ENCODE peak calls at places on chromosome 5, in nine cellular contexts. A is cardiac muscle cell; O is IMR-90; N is A549; R is right atrium auricular region; M is upper lobe of right lung; K is heart right ventricle; S is kidney; Z is CD8-positive, alpha-beta T cell. Y is an unnamed sample. For H3K4me1, the result is how much of the 10 kb centered on the place peaks cover.

GRCh38 chr5:98527846-98528245 is 245.6 kb upstream of the RGMB start:
- DNase-seq in K (no peak), S (no peak), M (no peak), N (no peak), O (no peak), Z (no peak), R (no peak), A (no peak), Y (no peak)

GRCh38 chr5:84384604-84385575 is at the start of gene EDIL3:
- DNase-seq in Z (no peak), A (peak), M (no peak), R (no peak), K (peak), S (peak), O (peak), N (no peak), Y (peak)

GRCh38 chr5:76682395-76682794 is 33.5 kb upstream of the F2R start:
- DNase-seq in Z (no peak), M (no peak), S (no peak), O (peak), N (no peak), A (no peak), R (no peak), K (no peak), Y (no peak)

GRCh38 chr5:181044662-181045305 is 4.7 kb downstream of the BTNL9 start:
- DNase-seq in K (peak), N (no peak), M (no peak), R (peak), O (no peak), S (no peak), A (no peak), Z (no peak), Y (no peak)

GRCh38 chr5:37709020-37709419 is 130.8 kb downstream of the GDNF start:
- DNase-seq in A (no peak), Z (no peak), K (no peak), O (no peak), M (no peak), N (no peak), S (no peak), R (no peak), Y (no peak)

GRCh38 chr5:137606401-137606800 is 107.3 kb upstream of the SPOCK1 start:
- DNase-seq in S (no peak), A (no peak), O (no peak), N (no peak), Z (no peak), M (no peak), K (no peak), R (no peak), Y (no peak)

GRCh38 chr5:71887680-71888079 is 168.6 kb downstream of the CARTPT start:
- DNase-seq in A (peak), M (no peak), Z (no peak), O (peak), N (peak), S (no peak), K (no peak), R (no peak), Y (no peak)

GRCh38 chr5:6601271-6601670 is 31.6 kb downstream of the NSUN2 start:
- DNase-seq in M (no peak), A (no peak), R (no peak), K (no peak), N (no peak), S (no peak), O (no peak), Z (no peak), Y (no peak)

GRCh38 chr5:4216142-4216541 is 620.5 kb downstream of the IRX1 start:
- DNase-seq in Z (no peak), O (no peak), M (no peak), N (no peak), A (no peak), K (no peak), R (no peak), S (no peak), Y (no peak)

DNA sequence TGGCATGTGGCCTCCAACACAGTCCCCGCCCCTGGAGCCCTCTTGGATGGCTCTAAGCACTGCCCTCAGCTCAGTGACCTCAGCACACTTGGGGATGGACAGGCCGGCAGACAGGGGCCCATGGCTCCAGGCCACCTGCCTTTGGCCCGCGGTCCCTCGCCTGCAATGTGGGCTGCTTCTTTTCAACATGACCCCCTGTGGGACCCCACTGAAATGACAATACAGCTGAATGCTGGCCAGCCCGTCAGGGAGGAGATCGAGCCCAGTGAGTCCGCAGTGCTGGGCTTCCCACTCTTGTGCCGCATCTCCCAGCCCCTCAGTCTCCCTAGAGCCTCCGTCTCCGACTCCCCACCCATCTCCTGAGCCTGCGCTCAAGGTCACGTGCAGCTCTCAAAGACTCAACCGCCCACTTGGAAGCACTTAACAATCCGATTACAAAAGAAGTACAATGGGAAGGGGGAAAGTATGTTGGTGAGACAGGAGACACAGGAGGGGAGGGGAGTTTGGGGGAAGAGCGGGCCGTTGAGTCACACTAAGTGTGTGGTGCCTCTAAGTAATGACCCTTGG is 238.9 kb downstream of the HSPA4 start:
- DNase-seq in Z (no peak), O (no peak), A (peak), S (no peak), M (no peak), K (no peak), N (no peak), R (no peak), Y (no peak)
- H3K4me1 ChIP-seq in Z (under half), O (under half), A (under half), S (under half), M (under half), K (under half), N (under half), R (under half), Y (under half)

GRCh38 chr5:124461110-124461509 is 285.3 kb downstream of the ZNF608 start:
- DNase-seq in A (no peak), N (no peak), M (no peak), K (no peak), S (no peak), Z (no peak), O (no peak), R (no peak), Y (no peak)

GRCh38 chr5:124460666-124461065 is 285.8 kb downstream of the ZNF608 start:
- DNase-seq in A (no peak), O (no peak), N (no peak), M (no peak), S (no peak), K (no peak), Z (no peak), R (no peak), Y (no peak)

GRCh38 chr5:124463840-124464239 is 282.6 kb downstream of the ZNF608 start:
- DNase-seq in R (no peak), O (no peak), M (no peak), K (no peak), S (no peak), A (no peak), N (no peak), Z (no peak), Y (no peak)

GRCh38 chr5:124460000-124460399 is 286.4 kb downstream of the ZNF608 start:
- DNase-seq in Z (no peak), R (no peak), A (no peak), N (no peak), M (no peak), K (no peak), S (no peak), O (no peak), Y (no peak)

GRCh38 chr5:124461857-124462423 is 284.5 kb downstream of the ZNF608 start:
- DNase-seq in M (no peak), Z (no peak), K (no peak), A (no peak), N (no peak), S (no peak), R (no peak), O (no peak), Y (no peak)
- H3K4me1 ChIP-seq in M (under half), Z (under half), K (under half), A (under half), N (under half), S (under half), R (under half), O (under half), Y (under half)

DNA sequence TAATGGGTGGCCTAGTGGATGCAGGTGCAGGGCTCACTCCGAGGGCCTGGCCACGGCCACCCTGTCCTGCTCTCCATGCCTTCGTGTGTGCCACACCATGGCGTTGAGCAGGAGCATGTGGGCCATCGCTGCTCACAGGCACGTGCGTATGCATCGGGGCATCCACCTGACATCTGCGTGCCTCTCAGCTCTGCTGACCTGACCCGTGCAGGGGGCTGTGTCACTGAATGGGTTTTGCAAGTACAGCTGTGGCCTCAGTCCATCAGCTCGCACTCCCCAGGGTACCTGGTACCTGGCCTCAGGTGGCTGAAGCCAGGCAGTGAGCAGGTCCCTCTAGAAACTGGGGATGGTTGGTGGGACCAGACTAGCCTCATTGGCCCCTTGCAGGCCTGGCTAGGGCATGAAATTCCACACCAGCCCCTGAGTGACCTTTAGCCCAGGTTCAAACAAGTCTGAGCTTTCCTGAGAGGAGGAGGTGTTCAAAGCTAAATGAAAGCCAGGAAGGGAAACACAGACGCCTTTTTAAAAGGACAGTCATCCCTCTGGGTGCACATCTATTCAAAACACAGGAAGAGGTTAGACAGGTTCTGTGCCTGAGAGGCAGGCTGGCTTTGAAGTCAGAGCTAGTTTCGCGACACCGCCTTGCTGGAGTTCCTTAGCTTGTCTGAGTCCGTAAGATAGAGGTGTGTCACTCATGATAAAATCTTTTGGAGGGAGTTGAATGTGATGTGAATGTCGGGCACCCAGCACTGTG is 74.0 kb downstream of the MACROH2A1 start:
- DNase-seq in K (no peak), Z (peak), N (no peak), R (no peak), S (no peak), O (no peak), A (no peak), M (no peak), Y (no peak)
- H3K4me1 ChIP-seq in K (under half), Z (under half), N (under half), R (under half), S (under half), O (under half), A (under half), M (under half), Y (under half)

DNA sequence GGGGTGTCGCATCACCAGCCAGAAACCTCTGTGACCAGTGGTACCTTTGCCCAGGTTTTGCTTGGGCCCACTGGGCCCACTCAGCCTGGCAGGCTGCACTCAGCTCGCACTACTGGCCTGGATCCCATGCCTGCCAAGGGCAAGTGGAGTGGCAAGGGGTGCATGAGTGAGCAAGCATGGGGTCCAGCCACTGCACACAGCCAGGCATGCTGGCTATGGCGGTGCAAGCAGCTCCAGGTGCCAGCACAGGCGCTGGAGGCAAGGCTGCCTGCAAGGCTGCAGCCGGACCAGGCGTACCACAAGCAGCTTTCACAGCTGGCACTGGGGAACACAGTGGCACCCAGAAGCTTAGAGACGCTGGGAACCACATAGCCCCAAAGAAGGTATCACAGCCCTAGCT is 80.1 kb downstream of the NLN start:
- DNase-seq in A (no peak), M (no peak), O (no peak), S (no peak), N (no peak), Z (no peak), R (no peak), K (no peak), Y (no peak)
- H3K4me1 ChIP-seq in A (under half), M (under half), O (under half), S (under half), N (under half), Z (under half), R (under half), K (under half), Y (under half)

DNA sequence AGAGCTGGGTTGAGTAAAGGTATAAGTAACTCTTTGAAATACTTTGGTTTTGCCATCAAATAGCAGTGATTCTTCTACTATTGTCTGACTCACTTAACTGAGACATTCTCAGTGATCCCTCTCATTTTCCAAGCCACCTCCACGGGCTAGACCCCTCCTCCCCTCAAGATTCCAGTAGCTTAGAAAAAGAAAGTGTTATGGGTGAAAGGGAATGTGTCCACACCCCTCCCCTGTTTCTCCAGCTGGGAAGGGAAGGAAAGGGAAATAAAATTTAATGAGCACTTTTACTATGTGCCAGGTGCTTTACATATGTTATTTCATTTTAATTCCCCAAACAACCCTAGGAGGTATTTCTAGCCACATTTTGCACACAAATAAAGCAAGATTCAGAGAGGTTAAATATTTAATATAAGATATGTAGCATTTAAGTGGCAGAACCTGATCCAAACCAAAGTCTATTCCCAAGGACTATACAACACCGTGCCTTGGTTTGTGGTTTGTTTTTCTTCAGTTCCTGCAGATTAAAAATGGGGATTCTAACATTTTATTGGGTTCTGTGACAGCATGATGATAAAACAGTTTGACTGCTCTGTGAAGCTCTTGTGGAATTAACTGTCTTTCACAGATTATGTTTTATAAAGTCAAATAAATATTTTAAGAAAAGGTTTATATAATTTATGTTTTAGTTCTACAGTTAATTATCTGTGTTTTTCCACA is 135.9 kb downstream of the ZSWIM6 start:
- DNase-seq in N (no peak), A (no peak), K (no peak), R (no peak), S (no peak), O (peak), M (no peak), Z (no peak), Y (peak)
- H3K4me1 ChIP-seq in N (half or more), A (under half), K (under half), R (under half), S (under half), O (under half), M (under half), Z (under half), Y (under half)

GRCh38 chr5:177431317-177432142 is 5.1 kb downstream of the GRK6 start:
- DNase-seq in A (no peak), K (peak), R (no peak), M (peak), S (peak), Z (peak), N (no peak), O (no peak), Y (no peak)
- H3K4me1 ChIP-seq in A (under half), K (under half), R (under half), M (under half), S (under half), Z (half or more), N (under half), O (under half), Y (under half)

GRCh38 chr5:133250527-133250926 is 198.7 kb downstream of the HSPA4 start:
- DNase-seq in A (no peak), Z (no peak), K (no peak), M (no peak), N (no peak), O (no peak), S (no peak), R (no peak), Y (no peak)

GRCh38 chr5:133247881-133248642 is 196.2 kb downstream of the HSPA4 start:
- DNase-seq in M (no peak), O (peak), K (no peak), Z (no peak), A (peak), N (peak), R (no peak), S (no peak), Y (no peak)

GRCh38 chr5:133247145-133247709 is 195.4 kb downstream of the HSPA4 start:
- DNase-seq in Z (no peak), O (no peak), N (no peak), R (no peak), M (no peak), S (no peak), K (no peak), A (no peak), Y (no peak)

GRCh38 chr5:133251296-133252132 is 199.7 kb downstream of the HSPA4 start:
- DNase-seq in R (no peak), O (no peak), M (no peak), K (no peak), N (no peak), Z (no peak), S (no peak), A (no peak), Y (no peak)

GRCh38 chr5:133249593-133249992 is 197.8 kb downstream of the HSPA4 start:
- DNase-seq in Z (no peak), N (no peak), R (no peak), S (no peak), O (no peak), M (no peak), A (no peak), K (no peak), Y (no peak)
- H3K4me1 ChIP-seq in Z (under half), N (half or more), R (under half), S (under half), O (under half), M (under half), A (under half), K (under half), Y (under half)

GRCh38 chr5:179730356-179730755 is 2.3 kb upstream of the MAML1 start:
- DNase-seq in A (no peak), M (no peak), R (no peak), O (no peak), S (no peak), K (no peak), Z (no peak), N (no peak), Y (no peak)

GRCh38 chr5:179731791-179732411 is 721 bp upstream of the MAML1 start:
- DNase-seq in A (no peak), R (peak), K (peak), S (peak), O (peak), N (no peak), Z (no peak), M (peak), Y (peak)

GRCh38 chr5:179730852-179731251 is 1.8 kb upstream of the MAML1 start:
- DNase-seq in K (no peak), M (no peak), N (no peak), S (no peak), Z (no peak), R (no peak), A (no peak), O (no peak), Y (no peak)

GRCh38 chr5:179729303-179729702 is 3.3 kb upstream of the MAML1 start:
- DNase-seq in Z (no peak), K (no peak), A (no peak), S (no peak), M (no peak), N (no peak), O (no peak), R (no peak), Y (no peak)

DNA sequence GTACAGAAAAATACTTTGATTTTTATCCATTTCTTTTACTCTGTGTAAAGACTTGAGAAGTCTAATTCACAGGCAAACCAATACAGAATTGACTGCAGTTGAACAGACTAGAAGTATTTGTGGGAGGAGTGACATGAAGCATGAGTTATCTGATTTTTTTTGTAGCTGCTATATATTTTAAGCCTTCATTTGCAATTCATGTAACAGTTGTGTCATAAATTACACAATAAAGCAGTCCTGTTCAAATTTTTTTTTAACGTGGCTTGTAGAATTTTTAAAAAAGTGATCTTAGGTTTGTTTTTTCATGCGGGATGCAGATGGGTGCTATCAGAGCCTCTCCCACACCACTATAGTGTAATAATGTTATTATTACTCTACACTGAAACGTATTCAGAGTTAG is 2.9 kb upstream of the MAML1 start:
- DNase-seq in K (no peak), N (no peak), M (no peak), S (no peak), R (no peak), Z (no peak), A (no peak), O (no peak), Y (no peak)
- H3K4me1 ChIP-seq in K (under half), N (under half), M (under half), S (under half), R (under half), Z (under half), A (under half), O (under half), Y (under half)

GRCh38 chr5:90097082-90097477 is 312.5 kb downstream of the CETN3 start:
- DNase-seq in K (no peak), O (no peak), R (no peak), A (no peak), S (no peak), M (no peak), Z (no peak), N (no peak), Y (no peak)

GRCh38 chr5:90092734-90093133 is 316.8 kb downstream of the CETN3 start:
- DNase-seq in M (no peak), N (no peak), Z (no peak), K (no peak), O (no peak), A (no peak), S (no peak), R (no peak), Y (no peak)

GRCh38 chr5:90095292-90096060 is 314.1 kb downstream of the CETN3 start:
- DNase-seq in R (no peak), N (no peak), Z (no peak), A (no peak), S (no peak), K (no peak), M (no peak), O (no peak), Y (no peak)

GRCh38 chr5:90096415-90097081 is 313.0 kb downstream of the CETN3 start:
- DNase-seq in O (peak), K (no peak), R (peak), N (peak), A (peak), M (no peak), Z (no peak), S (no peak), Y (no peak)

DNA sequence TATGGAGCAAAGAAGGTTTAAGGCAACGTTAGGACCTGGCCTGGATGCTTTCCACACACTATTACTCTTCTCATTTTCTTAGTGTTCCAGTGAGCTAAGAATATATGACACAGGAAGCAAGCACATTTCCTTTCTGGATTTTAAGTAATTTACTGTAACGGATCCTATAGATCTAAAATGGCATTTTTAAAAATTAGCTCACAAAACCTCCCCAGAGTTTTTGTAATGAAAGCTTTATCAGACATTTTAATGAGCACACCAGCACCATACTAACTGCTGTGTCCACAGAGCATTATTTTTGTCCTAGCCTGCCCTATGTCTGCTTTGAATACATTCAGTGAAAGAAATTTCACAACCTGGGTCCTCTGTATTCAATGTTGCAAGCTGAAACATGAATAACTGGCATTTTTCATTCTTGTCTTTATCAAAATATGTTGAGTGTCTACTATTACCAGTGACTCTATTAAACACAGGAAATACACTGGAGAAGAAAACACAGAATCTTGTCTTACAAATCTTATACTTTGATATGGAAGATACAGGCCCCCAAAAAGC is 315.5 kb downstream of the CETN3 start:
- DNase-seq in M (no peak), A (no peak), O (no peak), S (no peak), K (no peak), R (no peak), Z (no peak), N (no peak), Y (no peak)
- H3K4me1 ChIP-seq in M (under half), A (under half), O (under half), S (under half), K (under half), R (under half), Z (under half), N (under half), Y (under half)

Y was measured in HAP-1.